ENCODE peak calls at places on chromosomes 6 and 20, in nine cellular contexts. One of them, this sample, is unnamed.

GRCh38 chr6:132314432-132314831 is 86.8 kb downstream of the MOXD1 start:
- DNase-seq in fibroblast of lung: no peak
- DNase-seq in EL: no peak
- DNase-seq in heart right ventricle: no peak
- DNase-seq in DMS153: no peak
- DNase-seq in HuH-7: no peak
- DNase-seq in thoracic aorta: no peak
- DNase-seq in lung microvascular endothelial cell: no peak
- DNase-seq in T-cell: no peak
- DNase-seq in this sample: no peak

GRCh38 chr20:34022154-34022842 is 28.6 kb downstream of the RALY start:
- DNase-seq in fibroblast of lung: no peak
- DNase-seq in EL: peak
- DNase-seq in heart right ventricle: no peak
- DNase-seq in DMS153: no peak
- DNase-seq in HuH-7: peak
- DNase-seq in thoracic aorta: no peak
- DNase-seq in lung microvascular endothelial cell: peak
- DNase-seq in T-cell: no peak
- DNase-seq in this sample: peak

GRCh38 chr6:3745566-3746118 is 5.9 kb downstream of the PXDC1 start:
- DNase-seq in fibroblast of lung: no peak
- DNase-seq in EL: no peak
- DNase-seq in heart right ventricle: no peak
- DNase-seq in DMS153: no peak
- DNase-seq in HuH-7: no peak
- DNase-seq in thoracic aorta: no peak
- DNase-seq in lung microvascular endothelial cell: peak
- DNase-seq in T-cell: no peak
- DNase-seq in this sample: no peak

GRCh38 chr6:87741001-87741650 is 39.1 kb upstream of the AKIRIN2 start:
- DNase-seq in fibroblast of lung: no peak
- DNase-seq in EL: no peak
- DNase-seq in heart right ventricle: no peak
- DNase-seq in DMS153: peak
- DNase-seq in HuH-7: no peak
- DNase-seq in thoracic aorta: no peak
- DNase-seq in lung microvascular endothelial cell: no peak
- DNase-seq in T-cell: no peak
- DNase-seq in this sample: no peak

GRCh38 chr20:25480156-25480555 is 72.7 kb downstream of the GINS1 start:
- DNase-seq in fibroblast of lung: no peak
- DNase-seq in EL: no peak
- DNase-seq in heart right ventricle: no peak
- DNase-seq in DMS153: no peak
- DNase-seq in HuH-7: no peak
- DNase-seq in thoracic aorta: no peak
- DNase-seq in lung microvascular endothelial cell: no peak
- DNase-seq in T-cell: no peak
- DNase-seq in this sample: no peak

GRCh38 chr6:158262082-158262481 is 50.2 kb upstream of the TULP4 start:
- DNase-seq in fibroblast of lung: no peak
- DNase-seq in EL: no peak
- DNase-seq in heart right ventricle: no peak
- DNase-seq in DMS153: no peak
- DNase-seq in HuH-7: no peak
- DNase-seq in thoracic aorta: no peak
- DNase-seq in lung microvascular endothelial cell: no peak
- DNase-seq in T-cell: no peak
- DNase-seq in this sample: no peak

GRCh38 chr20:58661298-58662141 is 10.4 kb downstream of the STX16 start:
- DNase-seq in fibroblast of lung: no peak
- DNase-seq in EL: no peak
- DNase-seq in heart right ventricle: no peak
- DNase-seq in DMS153: no peak
- DNase-seq in HuH-7: no peak
- DNase-seq in thoracic aorta: no peak
- DNase-seq in lung microvascular endothelial cell: no peak
- DNase-seq in T-cell: peak
- DNase-seq in this sample: no peak

GRCh38 chr6:169589293-169589692 is 112.5 kb downstream of the WDR27 start:
- DNase-seq in fibroblast of lung: peak
- DNase-seq in EL: no peak
- DNase-seq in heart right ventricle: no peak
- DNase-seq in DMS153: peak
- DNase-seq in HuH-7: no peak
- DNase-seq in thoracic aorta: no peak
- DNase-seq in lung microvascular endothelial cell: peak
- DNase-seq in T-cell: no peak
- DNase-seq in this sample: no peak

GRCh38 chr6:136783495-136784270 is 8.6 kb downstream of the MAP3K5 start:
- DNase-seq in fibroblast of lung: no peak
- DNase-seq in EL: no peak
- DNase-seq in heart right ventricle: peak
- DNase-seq in DMS153: no peak
- DNase-seq in HuH-7: no peak
- DNase-seq in thoracic aorta: no peak
- DNase-seq in lung microvascular endothelial cell: peak
- DNase-seq in T-cell: no peak
- DNase-seq in this sample: no peak

GRCh38 chr6:35564733-35565132 is 52.0 kb upstream of the TULP1 start:
- DNase-seq in fibroblast of lung: no peak
- DNase-seq in EL: no peak
- DNase-seq in heart right ventricle: no peak
- DNase-seq in DMS153: no peak
- DNase-seq in HuH-7: no peak
- DNase-seq in thoracic aorta: no peak
- DNase-seq in lung microvascular endothelial cell: no peak
- DNase-seq in T-cell: no peak
- DNase-seq in this sample: no peak

GRCh38 chr6:36493859-36494258 is 51.1 kb downstream of the KCTD20 start:
- DNase-seq in fibroblast of lung: peak
- DNase-seq in EL: no peak
- DNase-seq in heart right ventricle: no peak
- DNase-seq in DMS153: no peak
- DNase-seq in HuH-7: peak
- DNase-seq in thoracic aorta: no peak
- DNase-seq in lung microvascular endothelial cell: no peak
- DNase-seq in T-cell: no peak
- DNase-seq in this sample: no peak

GRCh38 chr6:33029297-33030184 is 20.1 kb upstream of the HLA-DOA start:
- DNase-seq in fibroblast of lung: no peak
- DNase-seq in EL: no peak
- DNase-seq in heart right ventricle: peak
- DNase-seq in DMS153: no peak
- DNase-seq in HuH-7: no peak
- DNase-seq in thoracic aorta: no peak
- DNase-seq in lung microvascular endothelial cell: no peak
- DNase-seq in T-cell: no peak
- DNase-seq in this sample: no peak

GRCh38 chr20:12383770-12384304 is 466.1 kb downstream of the BTBD3 start:
- DNase-seq in fibroblast of lung: no peak
- DNase-seq in EL: no peak
- DNase-seq in heart right ventricle: no peak
- DNase-seq in DMS153: no peak
- DNase-seq in HuH-7: no peak
- DNase-seq in thoracic aorta: no peak
- DNase-seq in lung microvascular endothelial cell: no peak
- DNase-seq in T-cell: no peak
- DNase-seq in this sample: no peak

This sample was measured in HFFc6.